ENCODE peak calls at places on chromosomes 2 and 18, in seven cellular contexts. A is A549, F is K562, K is IMR-90, Y is endothelial cell of umbilical vein, N is body of pancreas, R is transverse colon. D is an unnamed sample.

GRCh38 chr2:72695676-72696075 is 130.2 kb downstream of the EXOC6B start:
- DNase-seq in A (no peak), F (peak), K (no peak), Y (no peak), N (no peak), R (no peak), D (no peak)

GRCh38 chr2:29502452-29502851 is 387.2 kb downstream of the CLIP4 start:
- DNase-seq in A (no peak), F (no peak), K (peak), Y (no peak), N (no peak), R (no peak), D (no peak)

GRCh38 chr18:8375269-8375668 is 234.0 kb upstream of the RAB12 start:
- DNase-seq in A (no peak), F (no peak), K (no peak), Y (no peak), N (no peak), R (no peak), D (no peak)

GRCh38 chr2:238187618-238188548 is 15.6 kb downstream of the ILKAP start:
- DNase-seq in A (no peak), F (no peak), K (no peak), Y (no peak), N (no peak), R (no peak), D (no peak)

GRCh38 chr2:143611336-143611735 is 482.1 kb downstream of the ARHGAP15 start:
- DNase-seq in A (no peak), F (no peak), K (no peak), Y (no peak), N (no peak), R (no peak), D (no peak)

GRCh38 chr18:50662775-50663383 is 103.0 kb downstream of the MAPK4 start:
- DNase-seq in A (no peak), F (no peak), K (no peak), Y (no peak), N (no peak), R (no peak), D (no peak)

GRCh38 chr2:47162780-47163179 is 7.7 kb upstream of the STPG4 start:
- DNase-seq in A (no peak), F (no peak), K (no peak), Y (no peak), N (no peak), R (no peak), D (no peak)

GRCh38 chr2:171237754-171238505 is 77.2 kb upstream of the TLK1 start:
- DNase-seq in A (no peak), F (no peak), K (no peak), Y (no peak), N (no peak), R (no peak), D (no peak)

GRCh38 chr2:240201861-240202260 is 61.4 kb upstream of the OTOS start:
- DNase-seq in A (no peak), F (no peak), K (no peak), Y (no peak), N (no peak), R (no peak), D (no peak)

GRCh38 chr2:201642579-201643215 is 606 bp downstream of the TMEM237 start:
- DNase-seq in A (peak), F (peak), K (peak), Y (peak), N (peak), R (peak), D (peak)
- TF ChIP-seq POLR2A in A (peak), F (peak), K (peak), Y (peak), N (peak), R (peak), D (peak)

GRCh38 chr2:217903859-217904613 is 98.8 kb downstream of the TNS1 start:
- DNase-seq in A (no peak), F (no peak), K (peak), Y (peak), N (peak), R (peak), D (no peak)
- TF ChIP-seq POLR2A in A (no peak), F (no peak), K (no peak), Y (no peak), N (peak), R (peak), D (peak)

DNA sequence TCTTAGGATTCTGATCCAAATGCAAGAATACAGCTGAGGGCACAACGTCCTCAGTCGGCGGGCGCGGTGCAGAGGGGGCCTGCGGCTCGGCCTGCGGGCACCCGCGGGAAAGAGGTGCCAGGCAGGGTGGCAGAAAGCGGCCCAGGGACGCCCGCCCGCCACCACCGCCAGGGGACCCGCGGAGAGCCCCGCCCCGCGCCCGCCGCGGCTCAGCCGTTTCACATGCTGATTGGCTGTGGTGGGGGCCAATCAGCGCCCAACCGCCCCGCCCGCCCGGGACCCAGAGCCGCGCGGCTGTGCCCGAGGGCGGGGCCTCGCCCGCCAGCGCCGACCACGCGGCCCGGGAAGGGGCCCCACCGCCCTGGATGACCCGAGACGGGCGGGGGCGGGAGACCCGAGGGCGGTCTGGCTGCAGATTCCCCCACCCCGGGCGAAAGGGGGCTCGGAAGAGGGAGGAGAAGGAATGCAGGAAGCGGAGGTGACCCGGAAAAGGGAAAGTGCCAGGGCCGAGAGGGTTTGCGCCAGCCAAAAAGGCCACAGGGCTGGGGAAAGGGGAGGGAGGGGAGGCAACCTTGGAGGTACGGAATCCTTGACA is 8.0 kb downstream of the IRS1 start:
- DNase-seq in A (peak), F (peak), K (peak), Y (peak), N (peak), R (peak), D (peak)
- TF ChIP-seq POLR2A in A (peak), F (peak), K (peak), Y (no peak), N (peak), R (peak), D (peak)

DNA sequence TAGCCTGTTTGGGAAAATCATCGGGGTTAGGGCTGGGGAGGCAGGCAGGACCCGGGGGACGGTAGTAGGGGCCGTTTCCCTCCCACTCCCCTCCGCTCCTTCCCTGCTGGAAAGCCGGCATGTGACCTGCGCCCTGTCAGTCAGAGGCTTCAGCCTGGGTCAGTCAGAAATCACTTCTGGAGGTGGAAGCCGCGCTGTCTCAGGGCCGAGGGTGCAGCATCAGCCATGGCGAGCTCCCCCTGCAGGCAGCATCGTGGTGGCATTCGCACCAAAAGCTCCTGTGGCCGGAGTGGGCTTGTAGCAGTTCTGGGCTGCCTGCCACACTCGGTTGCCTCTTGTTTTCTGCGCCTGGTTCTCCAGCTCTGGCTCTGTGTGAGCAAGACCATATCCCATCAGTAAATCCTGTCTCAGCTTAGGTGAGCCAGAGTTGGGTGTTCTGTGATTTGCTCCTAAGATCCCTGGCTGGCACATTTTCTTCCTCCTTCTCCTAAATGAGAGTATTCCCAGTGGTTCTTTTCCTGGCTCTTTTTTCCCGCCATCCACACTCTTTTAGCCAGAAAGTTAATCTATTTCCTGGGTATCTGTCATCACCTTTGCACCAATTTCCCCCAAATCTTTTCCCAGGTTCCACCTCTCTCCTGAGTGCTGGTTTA is 123.9 kb upstream of the CD302 start:
- DNase-seq in A (peak), F (peak), K (peak), Y (peak), N (peak), R (peak), D (peak)
- TF ChIP-seq POLR2A in A (no peak), F (no peak), K (no peak), Y (no peak), N (no peak), R (no peak), D (no peak)

GRCh38 chr2:174595904-174596397 is 1.7 kb downstream of the WIPF1 start:
- DNase-seq in A (no peak), F (no peak), K (no peak), Y (no peak), N (no peak), R (no peak), D (no peak)

GRCh38 chr2:174599310-174599941 is 1.8 kb upstream of the WIPF1 start:
- DNase-seq in A (no peak), F (no peak), K (no peak), Y (no peak), N (no peak), R (no peak), D (no peak)

GRCh38 chr2:174595415-174595814 is 2.2 kb downstream of the WIPF1 start:
- DNase-seq in A (no peak), F (no peak), K (no peak), Y (no peak), N (no peak), R (no peak), D (peak)

GRCh38 chr2:174596994-174597346 is 634 bp downstream of the WIPF1 start:
- DNase-seq in A (no peak), F (no peak), K (peak), Y (no peak), N (no peak), R (no peak), D (no peak)

DNA sequence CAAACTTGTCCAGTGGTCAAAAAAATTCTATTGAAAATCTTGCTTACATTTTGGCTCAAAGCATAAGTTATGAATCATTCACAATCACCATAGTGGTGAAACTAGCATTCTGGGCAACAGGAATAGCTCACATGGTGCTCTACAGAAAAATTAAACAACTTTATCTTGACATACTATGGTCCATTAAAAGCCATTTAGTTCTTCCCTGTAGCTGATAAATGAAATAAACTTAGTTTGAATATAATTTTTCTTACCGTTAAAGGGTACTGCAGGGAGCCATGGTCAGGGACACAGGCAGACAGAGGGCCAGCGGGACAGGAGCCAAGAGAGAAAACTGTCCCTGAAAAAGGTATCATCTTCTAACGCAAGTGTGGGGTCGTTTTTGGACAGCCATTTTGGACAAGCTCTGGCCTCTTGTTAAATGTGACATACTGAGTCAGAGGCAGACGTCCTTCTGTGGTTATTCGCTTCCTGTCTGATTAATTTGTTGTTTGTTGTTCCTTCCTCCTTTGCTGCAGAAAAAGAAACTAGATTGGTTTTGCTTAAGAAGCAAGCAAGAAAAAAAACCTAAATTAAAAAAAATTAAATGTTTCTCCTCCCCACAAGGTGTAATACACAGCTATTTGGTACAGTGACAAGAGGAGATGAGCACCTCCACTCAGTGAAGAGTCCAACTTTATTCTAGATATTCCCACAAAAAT is at the start of gene WIPF1:
- DNase-seq in A (no peak), F (no peak), K (peak), Y (peak), N (no peak), R (peak), D (peak)
- TF ChIP-seq POLR2A in A (no peak), F (no peak), K (no peak), Y (no peak), N (no peak), R (peak), D (peak)

GRCh38 chr2:111884592-111884964 is 585 bp upstream of the ANAPC1 start:
- DNase-seq in A (no peak), F (no peak), K (no peak), Y (no peak), N (peak), R (no peak), D (no peak)

GRCh38 chr2:111883661-111884591 is at the start of gene ANAPC1:
- DNase-seq in A (peak), F (peak), K (peak), Y (peak), N (peak), R (peak), D (peak)
- TF ChIP-seq POLR2A in A (peak), F (peak), K (peak), Y (peak), N (peak), R (peak), D (peak)

GRCh38 chr2:231786177-231786916 is at the start of gene COPS7B:
- DNase-seq in A (peak), F (peak), K (peak), Y (peak), N (peak), R (peak), D (peak)
- TF ChIP-seq POLR2A in A (peak), F (peak), K (no peak), Y (peak), N (peak), R (no peak), D (peak)